ENCODE peak calls at places on chromosomes 2 and 18, in nine cellular contexts. S is activated CD4-positive, alpha-beta T cell treated with anti-CD3 and anti-CD28 coated beads, Interleukin-2, amount 50 U/mL, for 24 hours; A is activated CD4-positive, CD25-positive, alpha-beta regulatory T cell; G is left ventricle myocardium inferior; K is gastrocnemius medialis; I is small intestine; J is aorta; U is GM18507; V is activated CD8-positive, alpha-beta memory T cell treated with anti-CD3 and anti-CD28 coated beads, Interleukin-2, amount 50 U/mL, for 48 hours. W is an unnamed sample.

GRCh38 chr18:23573948-23574431 is 12.3 kb downstream of the NPC1 start:
- DNase-seq in S (peak; percentile 17), A (no peak), G (no peak), K (no peak), I (peak; percentile 24), J (no peak), U (no peak), V (no peak), W (no peak)

GRCh38 chr18:52002600-52002999 is 337.4 kb upstream of the DCC start:
- DNase-seq in S (no peak), A (no peak), G (no peak), K (no peak), I (no peak), J (no peak), U (no peak), V (no peak), W (no peak)

GRCh38 chr2:173427887-173428683 is 73.4 kb downstream of the CDCA7 start:
- DNase-seq in S (no peak), A (no peak), G (peak; percentile 60), K (peak; percentile 43), I (peak; percentile 16), J (no peak), U (no peak), V (no peak), W (no peak)

GRCh38 chr18:79521806-79522205 is 126.1 kb downstream of the NFATC1 start:
- DNase-seq in S (no peak), A (no peak), G (no peak), K (no peak), I (no peak), J (peak; percentile 26), U (no peak), V (peak; percentile 53), W (peak; percentile 9)

GRCh38 chr2:216370961-216371633 is 1.2 kb downstream of the MARCHF4 start:
- DNase-seq in S (no peak), A (no peak), G (no peak), K (no peak), I (no peak), J (no peak), U (no peak), V (no peak), W (peak; percentile 60)

GRCh38 chr2:127085260-127085666 is 21.7 kb downstream of the BIN1 start:
- DNase-seq in S (no peak), A (no peak), G (no peak), K (no peak), I (peak; percentile 51), J (no peak), U (no peak), V (no peak), W (no peak)

GRCh38 chr2:202690321-202690900 is 55.6 kb downstream of the FAM117B start:
- DNase-seq in S (no peak), A (no peak), G (no peak), K (no peak), I (no peak), J (no peak), U (no peak), V (no peak), W (no peak)

GRCh38 chr2:95034221-95034620 is 8.7 kb downstream of the MAL start:
- DNase-seq in S (no peak), A (no peak), G (no peak), K (no peak), I (no peak), J (no peak), U (no peak), V (no peak), W (no peak)

GRCh38 chr18:22523481-22523880 is 105.8 kb upstream of the CTAGE1 start:
- DNase-seq in S (no peak), A (no peak), G (no peak), K (no peak), I (no peak), J (no peak), U (no peak), V (no peak), W (no peak)

GRCh38 chr2:120108049-120108448 is 95.2 kb downstream of the EPB41L5 start:
- DNase-seq in S (no peak), A (no peak), G (no peak), K (peak; percentile 71), I (peak; percentile 61), J (no peak), U (no peak), V (no peak), W (no peak)

W was measured in ecto neural progenitor cell.